ENCODE peak calls at places on chromosomes 4 and X, in ten cellular contexts. T is hepatocyte; S is stimulated activated CD4-positive, alpha-beta T cell treated with anti-CD3 and anti-CD28 coated beads, TNF-alpha, amount 100 ng/mL, for 24 hours; E is activated CD4-positive, alpha-beta T cell treated with anti-CD3 and anti-CD28 coated beads for 1 hour; H is SW 1271; N is NCI-H1092 treated with DMSO at 0.1 percent for 48 hours; C is ovary; B is stimulated activated CD8-positive, alpha-beta memory T cell treated with anti-CD3 and anti-CD28 coated beads, Interleukin-15, amount 100 ng/mL, for 4 hours; Q is pons; U is NCI-H345. R is an unnamed sample.

GRCh38 chr4:113673450-113673849 is 88.1 kb downstream of the CAMK2D start:
- DNase-seq in H (no peak), N (no peak), T (peak; percentile 20), C (no peak), E (peak; percentile 13), U (peak; percentile 4), Q (no peak), S (peak; percentile 40), B (peak; percentile 10), R (no peak)

GRCh38 chr4:6548201-6548881 is 26.6 kb upstream of the MAN2B2 start:
- DNase-seq in T (no peak), N (peak; percentile 25), C (no peak), H (peak; percentile 62), B (no peak), S (no peak), Q (peak; percentile 41), E (no peak), U (peak; percentile 20), R (peak; percentile 22)

GRCh38 chrX:21958888-21959287 is 18.4 kb downstream of the SMS start:
- DNase-seq in S (no peak), E (no peak), C (no peak), H (no peak), Q (no peak), T (no peak), U (no peak), N (no peak), B (no peak), R (no peak)

GRCh38 chrX:13001097-13001496 is 26.2 kb downstream of the TMSB4X start:
- DNase-seq in U (no peak), C (no peak), Q (no peak), S (no peak), E (no peak), N (no peak), B (no peak), H (no peak), T (no peak), R (no peak)

GRCh38 chr4:10529256-10529890 is 72.1 kb upstream of the ZNF518B start:
- DNase-seq in U (no peak), T (peak; percentile 10), C (no peak), N (no peak), Q (no peak), B (no peak), S (no peak), E (no peak), H (no peak), R (no peak)

GRCh38 chr4:152554742-152555141 is 18.9 kb upstream of the FBXW7 start:
- DNase-seq in B (no peak), Q (no peak), C (no peak), N (no peak), T (no peak), S (no peak), U (no peak), E (no peak), H (no peak), R (no peak)

GRCh38 chrX:115448146-115448545 is 112.8 kb upstream of the PLS3 start:
- DNase-seq in N (no peak), S (no peak), T (no peak), E (no peak), Q (no peak), C (no peak), H (no peak), U (no peak), B (no peak), R (no peak)

GRCh38 chr4:185504098-185505047 is 30.9 kb downstream of the PDLIM3 start:
- DNase-seq in B (no peak), Q (no peak), T (no peak), S (no peak), U (no peak), E (no peak), H (no peak), C (peak; percentile 83), N (no peak), R (peak; percentile 95)

GRCh38 chr4:9996319-9997110 is 24.8 kb downstream of the SLC2A9 start:
- DNase-seq in H (no peak), N (no peak), E (no peak), S (no peak), Q (no peak), B (no peak), C (no peak), T (peak; percentile 40), U (no peak), R (no peak)

GRCh38 chr4:39341075-39341725 is 25.0 kb downstream of the RFC1 start:
- DNase-seq in U (no peak), T (peak; percentile 23), Q (no peak), E (no peak), C (no peak), B (no peak), N (peak; percentile 19), S (no peak), H (no peak), R (peak; percentile 96)

GRCh38 chr4:169337510-169337909 is 66.8 kb upstream of the SH3RF1 start:
- DNase-seq in S (no peak), N (no peak), T (no peak), Q (no peak), B (no peak), H (no peak), E (no peak), U (no peak), C (no peak), R (no peak)

GRCh38 chr4:123133397-123134050 is 211.1 kb upstream of the NUDT6 start:
- DNase-seq in E (no peak), S (no peak), Q (no peak), N (no peak), H (no peak), C (no peak), U (no peak), B (no peak), T (no peak), R (no peak)

GRCh38 chr4:101347557-101348366 is 436 bp upstream of the PPP3CA start:
- DNase-seq in C (peak; percentile 100), E (peak; percentile 98), U (peak; percentile 93), S (peak; percentile 98), Q (peak; percentile 97), B (peak; percentile 99), H (peak; percentile 88), T (peak; percentile 98), N (peak; percentile 98), R (peak; percentile 87)

GRCh38 chr4:73653695-73654106 is 33.5 kb upstream of the RASSF6 start:
- DNase-seq in U (peak; percentile 80), C (no peak), H (peak; percentile 32), S (no peak), T (peak; percentile 65), N (peak; percentile 92), B (no peak), Q (peak; percentile 75), E (no peak), R (peak; percentile 45)

GRCh38 chrX:140572724-140573123 is 67.9 kb upstream of the SOX3 start:
- DNase-seq in N (no peak), H (peak; percentile 48), T (peak; percentile 52), Q (peak; percentile 32), U (no peak), C (no peak), B (no peak), E (no peak), S (no peak), R (peak; percentile 7)

GRCh38 chrX:123487674-123488073 is 245.2 kb downstream of the THOC2 start:
- DNase-seq in Q (no peak), H (no peak), B (no peak), E (no peak), T (no peak), S (no peak), C (no peak), U (no peak), N (no peak), R (no peak)

GRCh38 chrX:46178763-46179162 is 366.5 kb downstream of the ZNF674 start:
- DNase-seq in Q (no peak), C (no peak), T (no peak), E (no peak), H (no peak), B (no peak), N (no peak), U (no peak), S (no peak), R (no peak)

GRCh38 chr4:8173641-8174242 is 15.1 kb upstream of the ABLIM2 start:
- DNase-seq in N (peak; percentile 41), B (no peak), E (no peak), T (no peak), H (no peak), Q (no peak), C (no peak), S (no peak), U (no peak), R (no peak)

GRCh38 chr4:138946306-138946705 is 69.3 kb upstream of the NOCT start:
- DNase-seq in H (no peak), C (no peak), N (no peak), T (no peak), U (no peak), E (no peak), Q (no peak), B (no peak), S (no peak), R (no peak)

GRCh38 chr4:67725132-67725531 is 24.2 kb upstream of the UBA6 start:
- DNase-seq in T (no peak), N (no peak), B (no peak), Q (peak; percentile 30), S (no peak), H (no peak), E (no peak), C (no peak), U (no peak), R (no peak)